ENCODE peak calls at places on chromosome 11, in eight cellular contexts. One of them, this sample, is unnamed.

GRCh38 chr11:6988506-6988905 is 31.6 kb downstream of the ZNF214 start:
- DNase-seq in testis: no peak
- DNase-seq in C1 segment of cervical spinal cord: no peak
- DNase-seq in Daoy: no peak
- DNase-seq in heart right ventricle: no peak
- DNase-seq in NCI-H1417: no peak
- DNase-seq in activated gamma-delta T cell treated with Interleukin-2 at 50 U/mL for 16 hours: no peak
- DNase-seq in astrocyte of the spinal cord: peak
- DNase-seq in this sample: no peak

GRCh38 chr11:66820921-66821320 is 22.3 kb upstream of the RCE1 start:
- DNase-seq in testis: no peak
- DNase-seq in C1 segment of cervical spinal cord: no peak
- DNase-seq in Daoy: no peak
- DNase-seq in heart right ventricle: no peak
- DNase-seq in NCI-H1417: no peak
- DNase-seq in activated gamma-delta T cell treated with Interleukin-2 at 50 U/mL for 16 hours: no peak
- DNase-seq in astrocyte of the spinal cord: no peak
- DNase-seq in this sample: no peak

GRCh38 chr11:67389477-67389876 is 2.3 kb upstream of the RAD9A start:
- DNase-seq in testis: no peak
- DNase-seq in C1 segment of cervical spinal cord: no peak
- DNase-seq in Daoy: peak
- DNase-seq in heart right ventricle: peak
- DNase-seq in NCI-H1417: no peak
- DNase-seq in activated gamma-delta T cell treated with Interleukin-2 at 50 U/mL for 16 hours: peak
- DNase-seq in astrocyte of the spinal cord: no peak
- DNase-seq in this sample: peak

GRCh38 chr11:119474682-119475596 is 52.0 kb upstream of the THY1 start:
- DNase-seq in testis: peak
- DNase-seq in C1 segment of cervical spinal cord: peak
- DNase-seq in Daoy: peak
- DNase-seq in heart right ventricle: peak
- DNase-seq in NCI-H1417: peak
- DNase-seq in activated gamma-delta T cell treated with Interleukin-2 at 50 U/mL for 16 hours: peak
- DNase-seq in astrocyte of the spinal cord: peak
- DNase-seq in this sample: peak

GRCh38 chr11:17747131-17747955 is 12.8 kb downstream of the KCNC1 start:
- DNase-seq in testis: no peak
- DNase-seq in C1 segment of cervical spinal cord: no peak
- DNase-seq in Daoy: peak
- DNase-seq in heart right ventricle: no peak
- DNase-seq in NCI-H1417: no peak
- DNase-seq in activated gamma-delta T cell treated with Interleukin-2 at 50 U/mL for 16 hours: no peak
- DNase-seq in astrocyte of the spinal cord: no peak
- DNase-seq in this sample: no peak

GRCh38 chr11:39786682-39787081 is 1672.8 kb downstream of the LRRC4C start:
- DNase-seq in testis: no peak
- DNase-seq in C1 segment of cervical spinal cord: no peak
- DNase-seq in Daoy: no peak
- DNase-seq in heart right ventricle: no peak
- DNase-seq in NCI-H1417: no peak
- DNase-seq in activated gamma-delta T cell treated with Interleukin-2 at 50 U/mL for 16 hours: no peak
- DNase-seq in astrocyte of the spinal cord: no peak
- DNase-seq in this sample: no peak

GRCh38 chr11:114099392-114100178 is 40.1 kb downstream of the ZBTB16 start:
- DNase-seq in testis: no peak
- DNase-seq in C1 segment of cervical spinal cord: no peak
- DNase-seq in Daoy: no peak
- DNase-seq in heart right ventricle: no peak
- DNase-seq in NCI-H1417: no peak
- DNase-seq in activated gamma-delta T cell treated with Interleukin-2 at 50 U/mL for 16 hours: peak
- DNase-seq in astrocyte of the spinal cord: peak
- DNase-seq in this sample: no peak

GRCh38 chr11:61512435-61512834 is 3.9 kb downstream of the LRRC10B start:
- DNase-seq in testis: no peak
- DNase-seq in C1 segment of cervical spinal cord: no peak
- DNase-seq in Daoy: no peak
- DNase-seq in heart right ventricle: no peak
- DNase-seq in NCI-H1417: peak
- DNase-seq in activated gamma-delta T cell treated with Interleukin-2 at 50 U/mL for 16 hours: no peak
- DNase-seq in astrocyte of the spinal cord: no peak
- DNase-seq in this sample: no peak

GRCh38 chr11:118180300-118180703 is 3.9 kb upstream of the SCN2B start:
- DNase-seq in testis: peak
- DNase-seq in C1 segment of cervical spinal cord: peak
- DNase-seq in Daoy: peak
- DNase-seq in heart right ventricle: peak
- DNase-seq in NCI-H1417: no peak
- DNase-seq in activated gamma-delta T cell treated with Interleukin-2 at 50 U/mL for 16 hours: no peak
- DNase-seq in astrocyte of the spinal cord: no peak
- DNase-seq in this sample: no peak

GRCh38 chr11:46541593-46542371 is 52.0 kb downstream of the AMBRA1 start:
- DNase-seq in testis: peak
- DNase-seq in C1 segment of cervical spinal cord: no peak
- DNase-seq in Daoy: no peak
- DNase-seq in heart right ventricle: peak
- DNase-seq in NCI-H1417: no peak
- DNase-seq in activated gamma-delta T cell treated with Interleukin-2 at 50 U/mL for 16 hours: no peak
- DNase-seq in astrocyte of the spinal cord: no peak
- DNase-seq in this sample: no peak

GRCh38 chr11:104148074-104148473 is 15.9 kb downstream of the PDGFD start:
- DNase-seq in testis: no peak
- DNase-seq in C1 segment of cervical spinal cord: no peak
- DNase-seq in Daoy: no peak
- DNase-seq in heart right ventricle: no peak
- DNase-seq in NCI-H1417: no peak
- DNase-seq in activated gamma-delta T cell treated with Interleukin-2 at 50 U/mL for 16 hours: no peak
- DNase-seq in astrocyte of the spinal cord: peak
- DNase-seq in this sample: no peak

GRCh38 chr11:95853862-95854261 is 63.6 kb downstream of the CEP57 start:
- DNase-seq in testis: no peak
- DNase-seq in C1 segment of cervical spinal cord: no peak
- DNase-seq in Daoy: no peak
- DNase-seq in heart right ventricle: no peak
- DNase-seq in NCI-H1417: no peak
- DNase-seq in activated gamma-delta T cell treated with Interleukin-2 at 50 U/mL for 16 hours: no peak
- DNase-seq in astrocyte of the spinal cord: no peak
- DNase-seq in this sample: no peak

GRCh38 chr11:67302571-67303131 is 679 bp upstream of the SSH3 start:
- DNase-seq in testis: no peak
- DNase-seq in C1 segment of cervical spinal cord: no peak
- DNase-seq in Daoy: peak
- DNase-seq in heart right ventricle: peak
- DNase-seq in NCI-H1417: peak
- DNase-seq in activated gamma-delta T cell treated with Interleukin-2 at 50 U/mL for 16 hours: no peak
- DNase-seq in astrocyte of the spinal cord: peak
- DNase-seq in this sample: no peak